ENCODE peak calls at places on chromosomes 5 and 9, in five cellular contexts. J is heart left ventricle, K is H1, D is sigmoid colon, P is NB4. M is an unnamed sample.

GRCh38 chr9:94554439-94555331 is at the start of gene PCAT7:
- DNase-seq in P (peak), D (no peak), K (peak), J (no peak), M (peak)

GRCh38 chr9:121811751-121812150 is 160.3 kb downstream of the DAB2IP start:
- DNase-seq in P (no peak), K (no peak), D (no peak), J (no peak), M (no peak)

GRCh38 chr9:114028646-114029045 is 49.5 kb downstream of the AMBP start:
- DNase-seq in D (peak), P (no peak), J (peak), K (peak), M (no peak)

GRCh38 chr5:32572778-32573480 is 12.4 kb upstream of the SUB1 start:
- DNase-seq in P (no peak), K (no peak), D (no peak), J (no peak), M (no peak)

GRCh38 chr5:159341914-159342313 is 11.6 kb upstream of the IL12B start:
- DNase-seq in P (peak), K (no peak), D (no peak), J (peak), M (peak)

GRCh38 chr5:177023247-177023703 is 779 bp downstream of the ZNF346 start:
- DNase-seq in K (no peak), D (no peak), J (no peak), P (peak), M (peak)

GRCh38 chr5:33892419-33893151 is 795 bp upstream of the ADAMTS12 start:
- DNase-seq in J (no peak), P (no peak), K (no peak), D (peak), M (no peak)

GRCh38 chr5:116841734-116842133 is 267.1 kb upstream of the SEMA6A start:
- DNase-seq in K (no peak), D (no peak), P (no peak), J (no peak), M (no peak)

GRCh38 chr5:132411382-132411925 is 41.9 kb downstream of the SLC22A5 start:
- DNase-seq in K (no peak), P (no peak), J (no peak), D (no peak), M (no peak)

DNA sequence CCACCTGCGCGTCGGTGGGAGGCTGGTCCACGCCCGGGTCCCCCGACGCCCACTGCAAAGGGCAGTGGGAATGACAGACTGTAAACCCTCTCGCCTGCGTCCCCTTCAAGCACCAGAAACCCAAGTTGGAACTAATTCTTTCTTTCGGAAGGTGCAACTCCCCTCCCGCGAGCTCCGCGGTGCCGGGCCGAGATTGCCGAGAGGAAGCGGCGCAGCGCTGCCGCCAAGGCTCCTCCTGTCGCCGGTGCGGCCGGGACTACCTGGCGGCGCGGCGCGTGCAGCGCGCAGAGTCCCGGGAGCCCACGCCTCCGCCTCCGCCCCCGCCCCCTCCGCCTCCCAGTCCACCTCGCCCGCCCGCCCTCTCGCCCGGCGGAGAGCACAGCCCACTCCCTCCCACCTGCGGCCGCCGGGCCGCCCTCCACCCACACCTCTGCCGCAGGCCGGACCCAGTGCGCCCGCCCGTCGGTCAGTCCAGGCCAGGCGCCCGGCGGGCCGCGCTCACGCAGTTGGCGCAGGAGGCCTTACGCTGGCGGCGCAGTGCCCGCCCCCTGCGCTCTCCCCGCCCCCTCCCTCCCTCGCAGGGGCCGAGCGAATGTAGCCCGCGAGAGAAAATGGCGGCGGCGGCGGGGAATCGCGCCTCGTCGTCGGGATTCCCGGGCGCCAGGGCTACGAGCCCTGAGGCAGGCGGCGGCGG is at the start of gene MAP3K1:
- DNase-seq in J (peak), D (peak), K (peak), P (peak), M (peak)
- TF ChIP-seq POLR2A in J (no peak), D (no peak), K (no peak), P (peak), M (no peak)

DNA sequence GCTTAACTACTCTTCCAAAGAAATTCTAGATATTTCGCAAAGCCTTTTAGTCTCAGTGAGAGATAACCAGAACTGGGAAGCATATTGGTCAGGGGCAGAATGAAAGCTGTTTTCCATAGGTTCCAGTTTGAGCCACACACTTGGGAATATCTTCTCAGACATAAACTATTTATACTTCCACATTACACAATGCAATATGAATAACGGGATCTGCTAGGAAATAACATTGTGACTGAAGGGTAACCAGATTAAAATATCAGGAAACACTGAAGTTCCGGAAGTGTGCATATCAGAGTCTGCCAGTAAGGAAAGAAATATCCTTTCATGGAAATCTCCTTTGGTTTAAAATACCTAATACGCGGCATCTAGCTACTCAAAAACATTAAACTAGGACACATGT is 56.4 kb downstream of the ST8SIA4 start:
- DNase-seq in P (no peak), J (no peak), D (no peak), K (no peak), M (no peak)
- TF ChIP-seq POLR2A in P (no peak), J (no peak), D (no peak), K (no peak), M (no peak)

GRCh38 chr5:150485770-150486401 is 22.0 kb upstream of the NDST1 start:
- DNase-seq in D (peak), J (peak), P (peak), K (peak), M (peak)
- TF ChIP-seq POLR2A in D (peak), J (no peak), P (no peak), K (no peak), M (no peak)

GRCh38 chr9:127789179-127789578 is 3.3 kb downstream of the CDK9 start:
- DNase-seq in J (no peak), P (no peak), D (no peak), K (no peak), M (no peak)
- TF ChIP-seq POLR2A in J (no peak), P (no peak), D (no peak), K (no peak), M (no peak)

GRCh38 chr5:172641359-172642045 is 439 bp downstream of the NEURL1B start:
- DNase-seq in K (peak), D (peak), P (no peak), J (peak), M (no peak)

GRCh38 chr5:172642046-172642409 is 965 bp downstream of the NEURL1B start:
- DNase-seq in K (no peak), D (no peak), P (no peak), J (no peak), M (no peak)

GRCh38 chr5:172642511-172642910 is 1.4 kb downstream of the NEURL1B start:
- DNase-seq in P (no peak), J (no peak), K (no peak), D (no peak), M (no peak)

GRCh38 chr5:172640139-172640538 is 924 bp upstream of the NEURL1B start:
- DNase-seq in P (no peak), K (no peak), J (no peak), D (no peak), M (no peak)

GRCh38 chr5:172640822-172641358 is at the start of gene NEURL1B:
- DNase-seq in J (peak), P (peak), K (peak), D (peak), M (peak)
- TF ChIP-seq POLR2A in J (no peak), P (no peak), K (no peak), D (no peak), M (peak)

GRCh38 chr5:6383376-6383775 is 5.0 kb upstream of the MED10 start:
- DNase-seq in P (peak), J (no peak), D (no peak), K (no peak), M (no peak)

GRCh38 chr5:6377121-6377520 is 1.2 kb downstream of the MED10 start:
- DNase-seq in P (no peak), K (no peak), J (no peak), D (no peak), M (peak)

GRCh38 chr5:6377582-6378127 is 692 bp downstream of the MED10 start:
- DNase-seq in K (no peak), P (peak), D (no peak), J (no peak), M (no peak)

GRCh38 chr5:6379246-6379645 is 899 bp upstream of the MED10 start:
- DNase-seq in J (no peak), P (no peak), K (no peak), D (no peak), M (no peak)

GRCh38 chr5:6378128-6379023 is at the start of gene MED10:
- DNase-seq in P (peak), K (peak), J (peak), D (peak), M (peak)
- TF ChIP-seq POLR2A in P (peak), K (peak), J (no peak), D (peak), M (peak)

GRCh38 chr5:154168395-154168794 is 22.1 kb upstream of the GALNT10 start:
- DNase-seq in J (peak), P (no peak), K (no peak), D (no peak), M (no peak)
- TF ChIP-seq POLR2A in J (no peak), P (no peak), K (no peak), D (no peak), M (no peak)

DNA sequence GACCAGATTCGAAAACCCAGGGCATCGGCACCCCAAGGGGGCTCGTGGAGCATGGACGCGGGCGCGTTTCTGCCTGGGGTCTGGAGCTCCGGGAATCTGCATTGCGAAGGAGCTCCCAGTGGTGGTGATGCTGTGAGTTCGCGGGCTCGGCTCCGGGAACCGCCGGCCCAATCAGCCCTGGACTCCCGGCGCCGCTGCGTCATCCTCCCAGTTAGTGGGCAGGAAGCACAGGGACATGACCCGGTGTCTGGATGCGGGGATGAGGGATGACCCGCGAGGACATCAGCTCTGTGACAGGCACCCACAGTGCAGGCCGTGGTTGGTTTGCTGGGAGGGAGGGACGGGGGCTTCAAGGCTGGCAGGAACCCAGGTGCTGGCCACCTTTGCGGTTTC is 950 bp downstream of the NXNL2 start:
- DNase-seq in J (no peak), K (no peak), P (no peak), D (peak), M (no peak)
- TF ChIP-seq POLR2A in J (no peak), K (no peak), P (no peak), D (no peak), M (no peak)

GRCh38 chr9:99820330-99821186 is 1.1 kb upstream of the NR4A3 start:
- DNase-seq in D (peak), P (peak), K (no peak), J (peak), M (peak)
- TF ChIP-seq POLR2A in D (peak), P (peak), K (peak), J (no peak), M (no peak)

M was measured in erythroblast.